ENCODE peak calls at places on chromosomes 1 and 21, in five cellular contexts. P, M, Q, H and E are unnamed samples.
A peak's percentile ranks its signal among the peaks of the same experiment; 100 is the strongest.

GRCh38 chr1:201554789-201555592 is 16.1 kb downstream of the NAV1 start:
- DNase-seq in P (no peak), M (no peak), Q (no peak), H (no peak), E (no peak)

GRCh38 chr21:38804030-38804616 is 1.6 kb upstream of the ETS2 start:
- DNase-seq in P (no peak), M (no peak), Q (no peak), H (no peak), E (no peak)

GRCh38 chr1:72280714-72281113 is 1.6 kb downstream of the NEGR1 start:
- DNase-seq in P (no peak), M (no peak), Q (no peak), H (no peak), E (no peak)

GRCh38 chr1:101293461-101294045 is 56.7 kb downstream of the S1PR1 start:
- DNase-seq in P (no peak), M (no peak), Q (no peak), H (peak; percentile 73), E (no peak)

GRCh38 chr1:179867493-179868330 is 9.9 kb downstream of the TOR1AIP2 start:
- DNase-seq in P (peak; percentile 26), M (peak; percentile 70), Q (peak; percentile 39), H (no peak), E (no peak)

GRCh38 chr1:206979379-206980043 is 9.3 kb upstream of the FCAMR start:
- DNase-seq in P (no peak), M (no peak), Q (no peak), H (no peak), E (no peak)

GRCh38 chr1:118008011-118008410 is 78.5 kb downstream of the WDR3 start:
- DNase-seq in P (no peak), M (no peak), Q (no peak), H (no peak), E (no peak)

GRCh38 chr1:205925730-205926129 is 17.5 kb downstream of the SLC26A9 start:
- DNase-seq in P (no peak), M (no peak), Q (no peak), H (no peak), E (no peak)

GRCh38 chr1:225361176-225361575 is 66.7 kb downstream of the LBR start:
- DNase-seq in P (no peak), M (no peak), Q (no peak), H (no peak), E (no peak)

GRCh38 chr1:16292739-16293138 is 55.8 kb upstream of the CPLANE2 start:
- DNase-seq in P (no peak), M (no peak), Q (no peak), H (no peak), E (no peak)

GRCh38 chr1:1779691-1780597 is 1.7 kb upstream of the NADK start:
- DNase-seq in P (peak; percentile 52), M (peak; percentile 66), Q (peak; percentile 80), H (peak; percentile 86), E (peak; percentile 61)

GRCh38 chr1:157090196-157090647 is 9.4 kb downstream of the ETV3L start:
- DNase-seq in P (peak; percentile 86), M (peak; percentile 96), Q (peak; percentile 87), H (peak; percentile 45), E (peak; percentile 69)

GRCh38 chr1:55980574-55980973 is 598.8 kb downstream of the PLPP3 start:
- DNase-seq in P (no peak), M (no peak), Q (no peak), H (no peak), E (no peak)

GRCh38 chr1:43979528-43980254 is 681 bp downstream of the B4GALT2 start:
- DNase-seq in P (peak; percentile 53), M (peak; percentile 49), Q (no peak), H (peak; percentile 64), E (peak; percentile 19)

GRCh38 chr1:221637641-221638041 is 104.2 kb downstream of the DUSP10 start:
- DNase-seq in P (peak; percentile 9), M (no peak), Q (no peak), H (no peak), E (no peak)

GRCh38 chr1:22347854-22348760 is 103.5 kb upstream of the ZBTB40 start:
- DNase-seq in P (no peak), M (no peak), Q (no peak), H (no peak), E (no peak)

GRCh38 chr1:161098161-161099068 is at the start of gene KLHDC9:
- DNase-seq in P (peak; percentile 66), M (peak; percentile 91), Q (peak; percentile 68), H (peak; percentile 91), E (peak; percentile 28)

GRCh38 chr1:147169840-147170674 is 2.2 kb downstream of the PRKAB2 start:
- DNase-seq in P (no peak), M (no peak), Q (no peak), H (no peak), E (no peak)

GRCh38 chr1:119139857-119140176 is 636 bp downstream of the WARS2 start:
- DNase-seq in P (no peak), M (no peak), Q (no peak), H (no peak), E (no peak)

GRCh38 chr1:107326823-107327445 is 186.1 kb downstream of the NTNG1 start:
- DNase-seq in P (no peak), M (no peak), Q (no peak), H (no peak), E (no peak)

GRCh38 chr1:77741316-77741715 is 18.3 kb downstream of the USP33 start:
- DNase-seq in P (no peak), M (no peak), Q (no peak), H (no peak), E (no peak)

GRCh38 chr1:40847023-40847740 is 15.0 kb downstream of the CITED4 start:
- DNase-seq in P (no peak), M (no peak), Q (no peak), H (no peak), E (no peak)

GRCh38 chr1:222926566-222926965 is 111.7 kb downstream of the DISP1 start:
- DNase-seq in P (no peak), M (no peak), Q (no peak), H (no peak), E (peak; percentile 37)

GRCh38 chr1:64553285-64553684 is 83.4 kb downstream of the CACHD1 start:
- DNase-seq in P (no peak), M (no peak), Q (no peak), H (no peak), E (no peak)

GRCh38 chr21:25885880-25886279 is 151.1 kb downstream of the GABPA start:
- DNase-seq in P (no peak), M (no peak), Q (no peak), H (no peak), E (no peak)

GRCh38 chr1:156246762-156247459 is 945 bp downstream of the PAQR6 start:
- DNase-seq in P (peak; percentile 53), M (no peak), Q (no peak), H (no peak), E (peak; percentile 35)

GRCh38 chr1:91622586-91622985 is 121.9 kb downstream of the CDC7 start:
- DNase-seq in P (peak; percentile 64), M (no peak), Q (peak; percentile 91), H (no peak), E (peak; percentile 55)

GRCh38 chr1:212002536-212002935 is 32.8 kb downstream of the INTS7 start:
- DNase-seq in P (no peak), M (no peak), Q (no peak), H (no peak), E (no peak)

GRCh38 chr21:15128267-15128666 is 63.5 kb upstream of the NRIP1 start:
- DNase-seq in P (no peak), M (no peak), Q (no peak), H (no peak), E (no peak)

GRCh38 chr21:16842716-16843115 is 670.1 kb upstream of the CXADR start:
- DNase-seq in P (no peak), M (no peak), Q (no peak), H (no peak), E (no peak)

DNA sequence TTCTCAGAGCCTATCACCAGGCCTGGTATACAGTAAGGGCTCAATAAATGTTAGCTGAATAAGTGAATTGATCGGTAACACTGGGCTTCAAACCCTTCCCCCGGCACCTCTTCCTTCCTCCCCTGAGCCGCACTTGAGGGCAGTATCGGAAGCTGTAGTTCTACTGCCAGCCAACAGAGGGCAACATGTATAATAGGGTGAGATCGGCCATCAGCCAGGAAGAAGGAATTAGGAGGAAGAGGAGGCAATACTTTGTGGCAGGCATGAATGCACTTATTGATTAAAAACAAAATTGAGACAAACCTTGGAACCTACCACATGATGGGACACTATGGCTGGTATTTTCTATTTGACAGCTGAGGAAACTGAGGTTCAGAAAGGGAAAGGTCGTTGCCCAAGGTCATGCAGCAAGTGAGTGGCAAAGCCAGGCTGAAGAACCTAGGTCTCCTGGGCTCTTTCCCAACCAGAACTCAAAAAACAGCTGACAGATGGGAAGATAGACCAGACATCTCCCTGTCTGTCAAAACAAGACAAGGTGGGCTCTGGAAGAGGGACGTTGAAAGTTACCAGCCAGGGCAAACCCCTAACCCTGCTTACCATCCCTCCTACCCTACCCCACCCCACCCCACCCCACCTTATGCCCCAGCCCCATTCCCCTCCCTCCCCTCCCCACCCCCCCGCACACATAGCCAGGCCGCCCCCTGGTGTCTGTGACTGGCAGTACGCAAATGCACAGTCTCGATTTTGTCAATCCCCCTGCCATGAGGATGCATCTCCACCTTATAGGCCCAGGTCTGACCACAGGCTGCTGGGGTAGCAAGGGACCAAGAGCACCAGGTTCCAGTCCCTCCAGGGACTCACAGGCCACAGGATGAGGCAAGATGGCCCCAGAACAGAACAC is 107.3 kb upstream of the RUNX3 start:
- DNase-seq in P (no peak), M (peak; percentile 75), Q (no peak), H (no peak), E (no peak)
- TF ChIP-seq CTCF in P (peak; percentile 49), M (peak; percentile 66), Q (peak; percentile 19), H (peak; percentile 76), E (peak; percentile 33)

GRCh38 chr1:151164732-151165280 is 896 bp downstream of the LYSMD1 start:
- DNase-seq in P (no peak), M (no peak), Q (no peak), H (no peak), E (no peak)
- TF ChIP-seq CTCF in P (no peak), M (no peak), Q (peak; percentile 1), H (no peak), E (no peak)

GRCh38 chr1:164834641-164835040 is 275.7 kb downstream of the PBX1 start:
- DNase-seq in P (no peak), M (no peak), Q (no peak), H (no peak), E (no peak)

GRCh38 chr1:164836614-164837018 is 277.6 kb downstream of the PBX1 start:
- DNase-seq in P (no peak), M (no peak), Q (no peak), H (no peak), E (no peak)

GRCh38 chr1:164830628-164831027 is 271.6 kb downstream of the PBX1 start:
- DNase-seq in P (no peak), M (no peak), Q (no peak), H (no peak), E (no peak)
- TF ChIP-seq CTCF in P (no peak), M (no peak), Q (no peak), H (no peak), E (no peak)

GRCh38 chr1:82094136-82094535 is 293.4 kb downstream of the ADGRL2 start:
- DNase-seq in P (no peak), M (no peak), Q (no peak), H (no peak), E (no peak)

GRCh38 chr1:82091274-82091673 is 290.5 kb downstream of the ADGRL2 start:
- DNase-seq in P (no peak), M (no peak), Q (no peak), H (no peak), E (no peak)

GRCh38 chr1:82090104-82090503 is 289.4 kb downstream of the ADGRL2 start:
- DNase-seq in P (no peak), M (no peak), Q (no peak), H (no peak), E (no peak)

GRCh38 chr1:82086739-82087138 is 286.0 kb downstream of the ADGRL2 start:
- DNase-seq in P (no peak), M (no peak), Q (no peak), H (no peak), E (no peak)

GRCh38 chr1:82091729-82092128 is 291.0 kb downstream of the ADGRL2 start:
- DNase-seq in P (no peak), M (no peak), Q (no peak), H (no peak), E (no peak)
- TF ChIP-seq CTCF in P (no peak), M (no peak), Q (no peak), H (no peak), E (no peak)